ENCODE peak calls at places on chromosomes 7 and 10, in eight cellular contexts. One of them, this sample, is unnamed.

GRCh38 chr7:107543338-107543993 is 20.3 kb downstream of the COG5 start:
- DNase-seq in stomach: no peak
- DNase-seq in sigmoid colon: peak
- DNase-seq in hippocampal formation: no peak
- DNase-seq in lung microvascular endothelial cell: no peak
- DNase-seq in NCI-H1092: no peak
- DNase-seq in T-helper 9 cell: no peak
- DNase-seq in stimulated activated CD8-positive, alpha-beta memory T cell treated with anti-CD3 and anti-CD28 coated beads, Interleukin-15, amount 100 ng/mL, for 24 hours: no peak
- DNase-seq in this sample: no peak

GRCh38 chr10:110893559-110894179 is 21.9 kb downstream of the PDCD4 start:
- DNase-seq in stomach: no peak
- DNase-seq in sigmoid colon: no peak
- DNase-seq in hippocampal formation: no peak
- DNase-seq in lung microvascular endothelial cell: peak
- DNase-seq in NCI-H1092: no peak
- DNase-seq in T-helper 9 cell: no peak
- DNase-seq in stimulated activated CD8-positive, alpha-beta memory T cell treated with anti-CD3 and anti-CD28 coated beads, Interleukin-15, amount 100 ng/mL, for 24 hours: no peak
- DNase-seq in this sample: no peak

GRCh38 chr10:74728225-74728624 is 98.2 kb upstream of the KAT6B start:
- DNase-seq in stomach: no peak
- DNase-seq in sigmoid colon: no peak
- DNase-seq in hippocampal formation: no peak
- DNase-seq in lung microvascular endothelial cell: no peak
- DNase-seq in NCI-H1092: no peak
- DNase-seq in T-helper 9 cell: no peak
- DNase-seq in stimulated activated CD8-positive, alpha-beta memory T cell treated with anti-CD3 and anti-CD28 coated beads, Interleukin-15, amount 100 ng/mL, for 24 hours: no peak
- DNase-seq in this sample: no peak

GRCh38 chr10:29555746-29556481 is 78.9 kb downstream of the SVIL start:
- DNase-seq in stomach: no peak
- DNase-seq in sigmoid colon: no peak
- DNase-seq in hippocampal formation: no peak
- DNase-seq in lung microvascular endothelial cell: peak
- DNase-seq in NCI-H1092: no peak
- DNase-seq in T-helper 9 cell: no peak
- DNase-seq in stimulated activated CD8-positive, alpha-beta memory T cell treated with anti-CD3 and anti-CD28 coated beads, Interleukin-15, amount 100 ng/mL, for 24 hours: no peak
- DNase-seq in this sample: no peak

GRCh38 chr10:24254180-24254579 is 45.2 kb downstream of the KIAA1217 start:
- DNase-seq in stomach: no peak
- DNase-seq in sigmoid colon: no peak
- DNase-seq in hippocampal formation: no peak
- DNase-seq in lung microvascular endothelial cell: peak
- DNase-seq in NCI-H1092: no peak
- DNase-seq in T-helper 9 cell: no peak
- DNase-seq in stimulated activated CD8-positive, alpha-beta memory T cell treated with anti-CD3 and anti-CD28 coated beads, Interleukin-15, amount 100 ng/mL, for 24 hours: no peak
- DNase-seq in this sample: no peak

GRCh38 chr10:9188022-9188810 is 1133.7 kb downstream of the GATA3 start:
- DNase-seq in stomach: no peak
- DNase-seq in sigmoid colon: no peak
- DNase-seq in hippocampal formation: no peak
- DNase-seq in lung microvascular endothelial cell: no peak
- DNase-seq in NCI-H1092: no peak
- DNase-seq in T-helper 9 cell: no peak
- DNase-seq in stimulated activated CD8-positive, alpha-beta memory T cell treated with anti-CD3 and anti-CD28 coated beads, Interleukin-15, amount 100 ng/mL, for 24 hours: no peak
- DNase-seq in this sample: no peak

GRCh38 chr10:104686829-104687228 is 45.7 kb downstream of the SORCS3 start:
- DNase-seq in stomach: no peak
- DNase-seq in sigmoid colon: no peak
- DNase-seq in hippocampal formation: no peak
- DNase-seq in lung microvascular endothelial cell: no peak
- DNase-seq in NCI-H1092: no peak
- DNase-seq in T-helper 9 cell: no peak
- DNase-seq in stimulated activated CD8-positive, alpha-beta memory T cell treated with anti-CD3 and anti-CD28 coated beads, Interleukin-15, amount 100 ng/mL, for 24 hours: no peak
- DNase-seq in this sample: no peak

GRCh38 chr7:25952277-25953057 is 199.5 kb upstream of the NFE2L3 start:
- DNase-seq in stomach: no peak
- DNase-seq in sigmoid colon: no peak
- DNase-seq in hippocampal formation: no peak
- DNase-seq in lung microvascular endothelial cell: no peak
- DNase-seq in NCI-H1092: peak
- DNase-seq in T-helper 9 cell: no peak
- DNase-seq in stimulated activated CD8-positive, alpha-beta memory T cell treated with anti-CD3 and anti-CD28 coated beads, Interleukin-15, amount 100 ng/mL, for 24 hours: no peak
- DNase-seq in this sample: no peak

GRCh38 chr10:104924101-104924795 is 283.2 kb downstream of the SORCS3 start:
- DNase-seq in stomach: no peak
- DNase-seq in sigmoid colon: no peak
- DNase-seq in hippocampal formation: no peak
- DNase-seq in lung microvascular endothelial cell: no peak
- DNase-seq in NCI-H1092: no peak
- DNase-seq in T-helper 9 cell: no peak
- DNase-seq in stimulated activated CD8-positive, alpha-beta memory T cell treated with anti-CD3 and anti-CD28 coated beads, Interleukin-15, amount 100 ng/mL, for 24 hours: no peak
- DNase-seq in this sample: no peak

GRCh38 chr7:140049339-140050024 is 13.3 kb downstream of the PARP12 start:
- DNase-seq in stomach: no peak
- DNase-seq in sigmoid colon: no peak
- DNase-seq in hippocampal formation: no peak
- DNase-seq in lung microvascular endothelial cell: peak
- DNase-seq in NCI-H1092: no peak
- DNase-seq in T-helper 9 cell: no peak
- DNase-seq in stimulated activated CD8-positive, alpha-beta memory T cell treated with anti-CD3 and anti-CD28 coated beads, Interleukin-15, amount 100 ng/mL, for 24 hours: no peak
- DNase-seq in this sample: no peak

GRCh38 chr7:96244244-96244991 is 77.5 kb downstream of the SLC25A13 start:
- DNase-seq in stomach: no peak
- DNase-seq in sigmoid colon: no peak
- DNase-seq in hippocampal formation: no peak
- DNase-seq in lung microvascular endothelial cell: no peak
- DNase-seq in NCI-H1092: no peak
- DNase-seq in T-helper 9 cell: no peak
- DNase-seq in stimulated activated CD8-positive, alpha-beta memory T cell treated with anti-CD3 and anti-CD28 coated beads, Interleukin-15, amount 100 ng/mL, for 24 hours: no peak
- DNase-seq in this sample: no peak

GRCh38 chr10:133554600-133554999 is 10.8 kb downstream of the SYCE1 start:
- DNase-seq in stomach: no peak
- DNase-seq in sigmoid colon: no peak
- DNase-seq in hippocampal formation: no peak
- DNase-seq in lung microvascular endothelial cell: no peak
- DNase-seq in NCI-H1092: no peak
- DNase-seq in T-helper 9 cell: no peak
- DNase-seq in stimulated activated CD8-positive, alpha-beta memory T cell treated with anti-CD3 and anti-CD28 coated beads, Interleukin-15, amount 100 ng/mL, for 24 hours: no peak
- DNase-seq in this sample: no peak

GRCh38 chr7:55381187-55381586 is 16.1 kb downstream of the LANCL2 start:
- DNase-seq in stomach: no peak
- DNase-seq in sigmoid colon: no peak
- DNase-seq in hippocampal formation: no peak
- DNase-seq in lung microvascular endothelial cell: no peak
- DNase-seq in NCI-H1092: no peak
- DNase-seq in T-helper 9 cell: no peak
- DNase-seq in stimulated activated CD8-positive, alpha-beta memory T cell treated with anti-CD3 and anti-CD28 coated beads, Interleukin-15, amount 100 ng/mL, for 24 hours: no peak
- DNase-seq in this sample: no peak

GRCh38 chr10:78338717-78339116 is 305.1 kb downstream of the RPS24 start:
- DNase-seq in stomach: no peak
- DNase-seq in sigmoid colon: peak
- DNase-seq in hippocampal formation: no peak
- DNase-seq in lung microvascular endothelial cell: no peak
- DNase-seq in NCI-H1092: no peak
- DNase-seq in T-helper 9 cell: no peak
- DNase-seq in stimulated activated CD8-positive, alpha-beta memory T cell treated with anti-CD3 and anti-CD28 coated beads, Interleukin-15, amount 100 ng/mL, for 24 hours: no peak
- DNase-seq in this sample: peak

GRCh38 chr10:5975641-5976473 is 1.5 kb downstream of the IL15RA start:
- DNase-seq in stomach: peak
- DNase-seq in sigmoid colon: peak
- DNase-seq in hippocampal formation: no peak
- DNase-seq in lung microvascular endothelial cell: peak
- DNase-seq in NCI-H1092: no peak
- DNase-seq in T-helper 9 cell: peak
- DNase-seq in stimulated activated CD8-positive, alpha-beta memory T cell treated with anti-CD3 and anti-CD28 coated beads, Interleukin-15, amount 100 ng/mL, for 24 hours: no peak
- DNase-seq in this sample: no peak